ENCODE peak calls at places on chromosomes 5 and 9, in eight cellular contexts. V is effector memory CD4-positive, alpha-beta T cell; J is SW480; Q is CD8-positive, alpha-beta memory T cell; E is skeletal muscle cell; Z is psoas muscle; D is stimulated activated CD4-positive, alpha-beta T cell treated with anti-CD3 and anti-CD28 coated beads, Interleukin-1b, Interleukin-23, amount 100 ng/mL, for 24 hours; S is NCI-H2081. U is an unnamed sample.

GRCh38 chr9:129854588-129855110 is 19.4 kb downstream of the USP20 start:
- DNase-seq in V (no peak), J (no peak), Q (no peak), E (no peak), Z (no peak), D (no peak), S (no peak), U (no peak)

GRCh38 chr9:1456301-1456999 is 406.3 kb downstream of the DMRT2 start:
- DNase-seq in V (no peak), J (no peak), Q (no peak), E (no peak), Z (no peak), D (no peak), S (no peak), U (no peak)

GRCh38 chr5:148849461-148849860 is 23.1 kb downstream of the ADRB2 start:
- DNase-seq in V (peak), J (no peak), Q (peak), E (no peak), Z (no peak), D (no peak), S (no peak), U (no peak)

GRCh38 chr9:5392285-5392684 is 45.4 kb downstream of the PLGRKT start:
- DNase-seq in V (no peak), J (no peak), Q (no peak), E (no peak), Z (no peak), D (no peak), S (no peak), U (no peak)

GRCh38 chr9:73863924-73864323 is 633.2 kb upstream of the RORB start:
- DNase-seq in V (no peak), J (no peak), Q (no peak), E (no peak), Z (no peak), D (no peak), S (no peak), U (no peak)

GRCh38 chr5:945691-946541 is 53.2 kb downstream of the TRIP13 start:
- DNase-seq in V (no peak), J (peak), Q (no peak), E (no peak), Z (no peak), D (no peak), S (peak), U (peak)

GRCh38 chr5:78221964-78222451 is 72.5 kb downstream of the AP3B1 start:
- DNase-seq in V (no peak), J (no peak), Q (no peak), E (no peak), Z (no peak), D (no peak), S (no peak), U (no peak)

GRCh38 chr5:158384535-158385421 is 525.8 kb upstream of the CLINT1 start:
- DNase-seq in V (no peak), J (peak), Q (no peak), E (peak), Z (peak), D (no peak), S (no peak), U (no peak)

GRCh38 chr5:123722451-123722850 is 210.5 kb downstream of the CSNK1G3 start:
- DNase-seq in V (no peak), J (no peak), Q (no peak), E (no peak), Z (no peak), D (no peak), S (peak), U (no peak)

GRCh38 chr9:130936285-130937117 is 2.5 kb downstream of the FIBCD1 start:
- DNase-seq in V (no peak), J (peak), Q (no peak), E (peak), Z (no peak), D (no peak), S (no peak), U (no peak)

GRCh38 chr5:7868773-7869473 is at the start of the genes FASTKD3 and MTRR:
- DNase-seq in V (peak), J (peak), Q (peak), E (peak), Z (peak), D (peak), S (peak), U (peak)

GRCh38 chr5:169301386-169301930 is 519 bp upstream of the SLIT3 start:
- DNase-seq in V (no peak), J (no peak), Q (no peak), E (no peak), Z (no peak), D (no peak), S (no peak), U (no peak)

GRCh38 chr5:75509956-75510355 is 1.5 kb downstream of the CERT1 start:
- DNase-seq in V (no peak), J (peak), Q (no peak), E (peak), Z (no peak), D (no peak), S (no peak), U (no peak)

GRCh38 chr9:134886413-134886913 is 5.9 kb downstream of the FCN2 start:
- DNase-seq in V (no peak), J (no peak), Q (no peak), E (no peak), Z (no peak), D (no peak), S (no peak), U (no peak)

GRCh38 chr5:41843456-41844112 is 26.6 kb downstream of the OXCT1 start:
- DNase-seq in V (no peak), J (peak), Q (no peak), E (peak), Z (no peak), D (no peak), S (peak), U (no peak)

GRCh38 chr9:36772449-36773370 is 200.0 kb downstream of the MELK start:
- DNase-seq in V (no peak), J (peak), Q (no peak), E (peak), Z (no peak), D (no peak), S (no peak), U (no peak)

GRCh38 chr9:89247431-89248370 is 63.3 kb upstream of the CKS2 start:
- DNase-seq in V (no peak), J (no peak), Q (no peak), E (no peak), Z (no peak), D (no peak), S (no peak), U (no peak)

GRCh38 chr5:111075520-111075919 is 4.0 kb downstream of the TSLP start:
- DNase-seq in V (no peak), J (peak), Q (no peak), E (peak), Z (no peak), D (no peak), S (no peak), U (no peak)

GRCh38 chr5:76642390-76643040 is 19.3 kb upstream of the F2RL2 start:
- DNase-seq in V (no peak), J (no peak), Q (no peak), E (no peak), Z (no peak), D (no peak), S (no peak), U (no peak)

GRCh38 chr9:136815422-136815782 is 7.7 kb downstream of the RABL6 start:
- DNase-seq in V (no peak), J (no peak), Q (no peak), E (no peak), Z (no peak), D (no peak), S (no peak), U (no peak)

GRCh38 chr5:176817864-176818377 is 7.6 kb downstream of the UNC5A start:
- DNase-seq in V (no peak), J (peak), Q (peak), E (no peak), Z (no peak), D (no peak), S (peak), U (no peak)

GRCh38 chr5:149724130-149724850 is 5.8 kb upstream of the PPARGC1B start:
- DNase-seq in V (no peak), J (no peak), Q (no peak), E (no peak), Z (no peak), D (no peak), S (no peak), U (no peak)

GRCh38 chr9:136245194-136246150 is at the start of gene QSOX2:
- DNase-seq in V (peak), J (peak), Q (peak), E (no peak), Z (peak), D (peak), S (peak), U (peak)

GRCh38 chr9:135224921-135225541 is 137.6 kb downstream of the OLFM1 start:
- DNase-seq in V (no peak), J (no peak), Q (no peak), E (no peak), Z (no peak), D (no peak), S (no peak), U (no peak)

GRCh38 chr5:117494208-117494607 is 919.6 kb upstream of the SEMA6A start:
- DNase-seq in V (no peak), J (no peak), Q (no peak), E (no peak), Z (no peak), D (no peak), S (no peak), U (no peak)

GRCh38 chr5:134227259-134227658 is 1.4 kb upstream of the PPP2CA start:
- DNase-seq in V (no peak), J (peak), Q (no peak), E (no peak), Z (no peak), D (no peak), S (peak), U (peak)